ENCODE peak calls at places on chromosomes 4 and X, in ten cellular contexts. K is aorta; N is H9; B is SW 1271; V is activated CD8-positive, alpha-beta T cell treated with anti-CD3 and anti-CD28 coated beads, Interleukin-2, amount 10 ng/mL, durations not matched to agents 7 days and 5 days; M is GM06990; P is HCT116; T is sciatic nerve; A is left cardiac atrium; H is psoas muscle. O is an unnamed sample.

GRCh38 chrX:128460835-128461234 is 408.6 kb upstream of the ACTRT1 start:
- DNase-seq in M (no peak), H (no peak), P (no peak), A (no peak), B (no peak), V (no peak), N (no peak), K (no peak), T (no peak), O (no peak)

GRCh38 chr4:99300934-99301333 is 10.1 kb upstream of the ADH1A start:
- DNase-seq in T (peak), P (no peak), K (peak), N (no peak), A (peak), M (no peak), B (no peak), H (peak), V (no peak), O (peak)

GRCh38 chrX:150526692-150527091 is 41.7 kb upstream of the MTM1 start:
- DNase-seq in B (no peak), M (no peak), K (no peak), V (no peak), T (no peak), N (no peak), A (no peak), H (no peak), P (no peak), O (no peak)

GRCh38 chr4:25531272-25531671 is 124.4 kb upstream of the SLC34A2 start:
- DNase-seq in T (no peak), N (no peak), A (no peak), B (no peak), K (no peak), P (no peak), V (no peak), H (no peak), M (no peak), O (no peak)

GRCh38 chr4:80265571-80266266 is 745 bp upstream of the FGF5 start:
- DNase-seq in H (no peak), B (no peak), M (no peak), K (no peak), T (no peak), N (peak), A (no peak), V (no peak), P (no peak), O (no peak)

GRCh38 chr4:120897981-120898719 is 24.4 kb downstream of the PRDM5 start:
- DNase-seq in V (no peak), N (no peak), T (no peak), A (no peak), B (no peak), H (no peak), K (no peak), M (no peak), P (no peak), O (no peak)

GRCh38 chr4:113499166-113499565 is 262.4 kb downstream of the CAMK2D start:
- DNase-seq in T (no peak), B (no peak), K (no peak), N (no peak), H (no peak), V (no peak), A (no peak), M (no peak), P (no peak), O (no peak)

GRCh38 chr4:8410641-8411271 is 29.8 kb downstream of the ACOX3 start:
- DNase-seq in H (peak), M (no peak), N (peak), T (peak), B (peak), V (no peak), A (peak), P (peak), K (no peak), O (no peak)

GRCh38 chr4:151227731-151228130 is 49.2 kb upstream of the PRSS48 start:
- DNase-seq in T (peak), N (no peak), B (no peak), A (peak), K (peak), M (no peak), V (no peak), P (no peak), H (peak), O (peak)